ENCODE peak calls at places on chromosomes 11 and 22, in nine cellular contexts. One of them, this sample, is unnamed.
A peak's percentile ranks its signal among the peaks of the same experiment; 100 is the strongest.

GRCh38 chr11:2215230-2215560 is 43.6 kb upstream of the TH start:
- DNase-seq in pons: no peak
- DNase-seq in fibroblast of the aortic adventitia: no peak
- DNase-seq in body of pancreas: no peak
- DNase-seq in stimulated activated CD8-positive, alpha-beta memory T cell treated with anti-CD3 and anti-CD28 coated beads, Interleukin-2, amount 100 ng/mL, for 48 hours: no peak
- DNase-seq in activated T-helper 1 cell treated with anti-CD3 and anti-CD28 coated beads, Interleukin-12 subunit alpha, Interleukin-12 subunit beta, Interleukin-2, Interleukin-4 antibody, amounts not matched to agents 30 ng/mL and 10 ng/mL and 1 ng/mL, durations not matched to agents 14 hours and 24 hours and 36 hours: no peak
- DNase-seq in endothelial cell: no peak
- DNase-seq in adipocyte: no peak
- DNase-seq in anterior cingulate cortex: no peak
- DNase-seq in this sample: no peak

GRCh38 chr22:50030315-50031188 is 18.0 kb upstream of the IL17REL start:
- DNase-seq in pons: peak; percentile 25
- DNase-seq in fibroblast of the aortic adventitia: peak; percentile 62
- DNase-seq in body of pancreas: peak; percentile 75
- DNase-seq in stimulated activated CD8-positive, alpha-beta memory T cell treated with anti-CD3 and anti-CD28 coated beads, Interleukin-2, amount 100 ng/mL, for 48 hours: peak; percentile 82
- DNase-seq in activated T-helper 1 cell treated with anti-CD3 and anti-CD28 coated beads, Interleukin-12 subunit alpha, Interleukin-12 subunit beta, Interleukin-2, Interleukin-4 antibody, amounts not matched to agents 30 ng/mL and 10 ng/mL and 1 ng/mL, durations not matched to agents 14 hours and 24 hours and 36 hours: peak; percentile 76
- DNase-seq in endothelial cell: peak; percentile 78
- DNase-seq in adipocyte: peak; percentile 85
- DNase-seq in anterior cingulate cortex: peak; percentile 27
- DNase-seq in this sample: peak; percentile 48

GRCh38 chr11:110858556-110858921 is 146.3 kb upstream of the ARHGAP20 start:
- DNase-seq in pons: no peak
- DNase-seq in fibroblast of the aortic adventitia: peak; percentile 83
- DNase-seq in body of pancreas: peak; percentile 46
- DNase-seq in stimulated activated CD8-positive, alpha-beta memory T cell treated with anti-CD3 and anti-CD28 coated beads, Interleukin-2, amount 100 ng/mL, for 48 hours: no peak
- DNase-seq in activated T-helper 1 cell treated with anti-CD3 and anti-CD28 coated beads, Interleukin-12 subunit alpha, Interleukin-12 subunit beta, Interleukin-2, Interleukin-4 antibody, amounts not matched to agents 30 ng/mL and 10 ng/mL and 1 ng/mL, durations not matched to agents 14 hours and 24 hours and 36 hours: no peak
- DNase-seq in endothelial cell: no peak
- DNase-seq in adipocyte: peak; percentile 65
- DNase-seq in anterior cingulate cortex: no peak
- DNase-seq in this sample: peak; percentile 65

GRCh38 chr11:19027829-19028595 is 32.5 kb downstream of the MRGPRX2 start:
- DNase-seq in pons: no peak
- DNase-seq in fibroblast of the aortic adventitia: peak; percentile 64
- DNase-seq in body of pancreas: peak; percentile 58
- DNase-seq in stimulated activated CD8-positive, alpha-beta memory T cell treated with anti-CD3 and anti-CD28 coated beads, Interleukin-2, amount 100 ng/mL, for 48 hours: no peak
- DNase-seq in activated T-helper 1 cell treated with anti-CD3 and anti-CD28 coated beads, Interleukin-12 subunit alpha, Interleukin-12 subunit beta, Interleukin-2, Interleukin-4 antibody, amounts not matched to agents 30 ng/mL and 10 ng/mL and 1 ng/mL, durations not matched to agents 14 hours and 24 hours and 36 hours: no peak
- DNase-seq in endothelial cell: no peak
- DNase-seq in adipocyte: no peak
- DNase-seq in anterior cingulate cortex: no peak
- DNase-seq in this sample: peak; percentile 88

GRCh38 chr11:107017433-107018227 is 646 bp downstream of the GUCY1A2 start:
- DNase-seq in pons: peak; percentile 47
- DNase-seq in fibroblast of the aortic adventitia: no peak
- DNase-seq in body of pancreas: peak; percentile 50
- DNase-seq in stimulated activated CD8-positive, alpha-beta memory T cell treated with anti-CD3 and anti-CD28 coated beads, Interleukin-2, amount 100 ng/mL, for 48 hours: peak; percentile 1
- DNase-seq in activated T-helper 1 cell treated with anti-CD3 and anti-CD28 coated beads, Interleukin-12 subunit alpha, Interleukin-12 subunit beta, Interleukin-2, Interleukin-4 antibody, amounts not matched to agents 30 ng/mL and 10 ng/mL and 1 ng/mL, durations not matched to agents 14 hours and 24 hours and 36 hours: no peak
- DNase-seq in endothelial cell: peak; percentile 66
- DNase-seq in adipocyte: peak; percentile 81
- DNase-seq in anterior cingulate cortex: peak; percentile 67
- DNase-seq in this sample: peak; percentile 61

GRCh38 chr11:70675697-70676374 is 277.5 kb downstream of the CTTN start:
- DNase-seq in pons: no peak
- DNase-seq in fibroblast of the aortic adventitia: no peak
- DNase-seq in body of pancreas: no peak
- DNase-seq in stimulated activated CD8-positive, alpha-beta memory T cell treated with anti-CD3 and anti-CD28 coated beads, Interleukin-2, amount 100 ng/mL, for 48 hours: no peak
- DNase-seq in activated T-helper 1 cell treated with anti-CD3 and anti-CD28 coated beads, Interleukin-12 subunit alpha, Interleukin-12 subunit beta, Interleukin-2, Interleukin-4 antibody, amounts not matched to agents 30 ng/mL and 10 ng/mL and 1 ng/mL, durations not matched to agents 14 hours and 24 hours and 36 hours: no peak
- DNase-seq in endothelial cell: no peak
- DNase-seq in adipocyte: peak; percentile 4
- DNase-seq in anterior cingulate cortex: no peak
- DNase-seq in this sample: no peak

GRCh38 chr11:14672635-14673034 is 29.0 kb downstream of the PDE3B start:
- DNase-seq in pons: no peak
- DNase-seq in fibroblast of the aortic adventitia: peak; percentile 24
- DNase-seq in body of pancreas: no peak
- DNase-seq in stimulated activated CD8-positive, alpha-beta memory T cell treated with anti-CD3 and anti-CD28 coated beads, Interleukin-2, amount 100 ng/mL, for 48 hours: no peak
- DNase-seq in activated T-helper 1 cell treated with anti-CD3 and anti-CD28 coated beads, Interleukin-12 subunit alpha, Interleukin-12 subunit beta, Interleukin-2, Interleukin-4 antibody, amounts not matched to agents 30 ng/mL and 10 ng/mL and 1 ng/mL, durations not matched to agents 14 hours and 24 hours and 36 hours: no peak
- DNase-seq in endothelial cell: no peak
- DNase-seq in adipocyte: peak; percentile 11
- DNase-seq in anterior cingulate cortex: no peak
- DNase-seq in this sample: peak; percentile 10

GRCh38 chr11:23112987-23113886 is 253.0 kb upstream of the CCDC179 start:
- DNase-seq in pons: peak; percentile 47
- DNase-seq in fibroblast of the aortic adventitia: peak; percentile 44
- DNase-seq in body of pancreas: peak; percentile 86
- DNase-seq in stimulated activated CD8-positive, alpha-beta memory T cell treated with anti-CD3 and anti-CD28 coated beads, Interleukin-2, amount 100 ng/mL, for 48 hours: no peak
- DNase-seq in activated T-helper 1 cell treated with anti-CD3 and anti-CD28 coated beads, Interleukin-12 subunit alpha, Interleukin-12 subunit beta, Interleukin-2, Interleukin-4 antibody, amounts not matched to agents 30 ng/mL and 10 ng/mL and 1 ng/mL, durations not matched to agents 14 hours and 24 hours and 36 hours: no peak
- DNase-seq in endothelial cell: peak; percentile 33
- DNase-seq in adipocyte: peak; percentile 78
- DNase-seq in anterior cingulate cortex: no peak
- DNase-seq in this sample: peak; percentile 66

GRCh38 chr11:68950776-68951175 is 30.0 kb downstream of the MRGPRD start:
- DNase-seq in pons: no peak
- DNase-seq in fibroblast of the aortic adventitia: no peak
- DNase-seq in body of pancreas: no peak
- DNase-seq in stimulated activated CD8-positive, alpha-beta memory T cell treated with anti-CD3 and anti-CD28 coated beads, Interleukin-2, amount 100 ng/mL, for 48 hours: no peak
- DNase-seq in activated T-helper 1 cell treated with anti-CD3 and anti-CD28 coated beads, Interleukin-12 subunit alpha, Interleukin-12 subunit beta, Interleukin-2, Interleukin-4 antibody, amounts not matched to agents 30 ng/mL and 10 ng/mL and 1 ng/mL, durations not matched to agents 14 hours and 24 hours and 36 hours: no peak
- DNase-seq in endothelial cell: no peak
- DNase-seq in adipocyte: no peak
- DNase-seq in anterior cingulate cortex: no peak
- DNase-seq in this sample: no peak

GRCh38 chr11:19345519-19345847 is 104.7 kb upstream of the E2F8 start:
- DNase-seq in pons: no peak
- DNase-seq in fibroblast of the aortic adventitia: no peak
- DNase-seq in body of pancreas: no peak
- DNase-seq in stimulated activated CD8-positive, alpha-beta memory T cell treated with anti-CD3 and anti-CD28 coated beads, Interleukin-2, amount 100 ng/mL, for 48 hours: no peak
- DNase-seq in activated T-helper 1 cell treated with anti-CD3 and anti-CD28 coated beads, Interleukin-12 subunit alpha, Interleukin-12 subunit beta, Interleukin-2, Interleukin-4 antibody, amounts not matched to agents 30 ng/mL and 10 ng/mL and 1 ng/mL, durations not matched to agents 14 hours and 24 hours and 36 hours: no peak
- DNase-seq in endothelial cell: peak; percentile 23
- DNase-seq in adipocyte: peak; percentile 10
- DNase-seq in anterior cingulate cortex: no peak
- DNase-seq in this sample: no peak

GRCh38 chr11:105149477-105149876 is 9.9 kb upstream of the CARD18 start:
- DNase-seq in pons: no peak
- DNase-seq in fibroblast of the aortic adventitia: no peak
- DNase-seq in body of pancreas: no peak
- DNase-seq in stimulated activated CD8-positive, alpha-beta memory T cell treated with anti-CD3 and anti-CD28 coated beads, Interleukin-2, amount 100 ng/mL, for 48 hours: no peak
- DNase-seq in activated T-helper 1 cell treated with anti-CD3 and anti-CD28 coated beads, Interleukin-12 subunit alpha, Interleukin-12 subunit beta, Interleukin-2, Interleukin-4 antibody, amounts not matched to agents 30 ng/mL and 10 ng/mL and 1 ng/mL, durations not matched to agents 14 hours and 24 hours and 36 hours: no peak
- DNase-seq in endothelial cell: no peak
- DNase-seq in adipocyte: no peak
- DNase-seq in anterior cingulate cortex: no peak
- DNase-seq in this sample: no peak

GRCh38 chr11:14554959-14555358 is 34.8 kb upstream of the PSMA1 start:
- DNase-seq in pons: peak; percentile 79
- DNase-seq in fibroblast of the aortic adventitia: no peak
- DNase-seq in body of pancreas: peak; percentile 58
- DNase-seq in stimulated activated CD8-positive, alpha-beta memory T cell treated with anti-CD3 and anti-CD28 coated beads, Interleukin-2, amount 100 ng/mL, for 48 hours: no peak
- DNase-seq in activated T-helper 1 cell treated with anti-CD3 and anti-CD28 coated beads, Interleukin-12 subunit alpha, Interleukin-12 subunit beta, Interleukin-2, Interleukin-4 antibody, amounts not matched to agents 30 ng/mL and 10 ng/mL and 1 ng/mL, durations not matched to agents 14 hours and 24 hours and 36 hours: peak; percentile 29
- DNase-seq in endothelial cell: no peak
- DNase-seq in adipocyte: no peak
- DNase-seq in anterior cingulate cortex: no peak
- DNase-seq in this sample: no peak

GRCh38 chr11:34243620-34244493 is 114.0 kb downstream of the ABTB2 start:
- DNase-seq in pons: no peak
- DNase-seq in fibroblast of the aortic adventitia: peak; percentile 81
- DNase-seq in body of pancreas: peak; percentile 63
- DNase-seq in stimulated activated CD8-positive, alpha-beta memory T cell treated with anti-CD3 and anti-CD28 coated beads, Interleukin-2, amount 100 ng/mL, for 48 hours: peak; percentile 38
- DNase-seq in activated T-helper 1 cell treated with anti-CD3 and anti-CD28 coated beads, Interleukin-12 subunit alpha, Interleukin-12 subunit beta, Interleukin-2, Interleukin-4 antibody, amounts not matched to agents 30 ng/mL and 10 ng/mL and 1 ng/mL, durations not matched to agents 14 hours and 24 hours and 36 hours: peak; percentile 36
- DNase-seq in endothelial cell: no peak
- DNase-seq in adipocyte: peak; percentile 81
- DNase-seq in anterior cingulate cortex: no peak
- DNase-seq in this sample: peak; percentile 68

GRCh38 chr11:106585061-106585460 is 433.2 kb downstream of the GUCY1A2 start:
- DNase-seq in pons: no peak
- DNase-seq in fibroblast of the aortic adventitia: peak; percentile 53
- DNase-seq in body of pancreas: no peak
- DNase-seq in stimulated activated CD8-positive, alpha-beta memory T cell treated with anti-CD3 and anti-CD28 coated beads, Interleukin-2, amount 100 ng/mL, for 48 hours: no peak
- DNase-seq in activated T-helper 1 cell treated with anti-CD3 and anti-CD28 coated beads, Interleukin-12 subunit alpha, Interleukin-12 subunit beta, Interleukin-2, Interleukin-4 antibody, amounts not matched to agents 30 ng/mL and 10 ng/mL and 1 ng/mL, durations not matched to agents 14 hours and 24 hours and 36 hours: no peak
- DNase-seq in endothelial cell: peak; percentile 11
- DNase-seq in adipocyte: peak; percentile 41
- DNase-seq in anterior cingulate cortex: no peak
- DNase-seq in this sample: peak; percentile 32

GRCh38 chr22:24430431-24431308 is 3.3 kb downstream of the ADORA2A start:
- DNase-seq in pons: no peak
- DNase-seq in fibroblast of the aortic adventitia: no peak
- DNase-seq in body of pancreas: no peak
- DNase-seq in stimulated activated CD8-positive, alpha-beta memory T cell treated with anti-CD3 and anti-CD28 coated beads, Interleukin-2, amount 100 ng/mL, for 48 hours: no peak
- DNase-seq in activated T-helper 1 cell treated with anti-CD3 and anti-CD28 coated beads, Interleukin-12 subunit alpha, Interleukin-12 subunit beta, Interleukin-2, Interleukin-4 antibody, amounts not matched to agents 30 ng/mL and 10 ng/mL and 1 ng/mL, durations not matched to agents 14 hours and 24 hours and 36 hours: no peak
- DNase-seq in endothelial cell: no peak
- DNase-seq in adipocyte: no peak
- DNase-seq in anterior cingulate cortex: no peak
- DNase-seq in this sample: no peak

GRCh38 chr22:40212126-40212525 is 34.4 kb downstream of the TNRC6B start:
- DNase-seq in pons: no peak
- DNase-seq in fibroblast of the aortic adventitia: peak; percentile 55
- DNase-seq in body of pancreas: no peak
- DNase-seq in stimulated activated CD8-positive, alpha-beta memory T cell treated with anti-CD3 and anti-CD28 coated beads, Interleukin-2, amount 100 ng/mL, for 48 hours: no peak
- DNase-seq in activated T-helper 1 cell treated with anti-CD3 and anti-CD28 coated beads, Interleukin-12 subunit alpha, Interleukin-12 subunit beta, Interleukin-2, Interleukin-4 antibody, amounts not matched to agents 30 ng/mL and 10 ng/mL and 1 ng/mL, durations not matched to agents 14 hours and 24 hours and 36 hours: no peak
- DNase-seq in endothelial cell: no peak
- DNase-seq in adipocyte: no peak
- DNase-seq in anterior cingulate cortex: no peak
- DNase-seq in this sample: no peak

GRCh38 chr11:13010737-13011342 is 1.7 kb downstream of the RASSF10 start:
- DNase-seq in pons: no peak
- DNase-seq in fibroblast of the aortic adventitia: no peak
- DNase-seq in body of pancreas: no peak
- DNase-seq in stimulated activated CD8-positive, alpha-beta memory T cell treated with anti-CD3 and anti-CD28 coated beads, Interleukin-2, amount 100 ng/mL, for 48 hours: no peak
- DNase-seq in activated T-helper 1 cell treated with anti-CD3 and anti-CD28 coated beads, Interleukin-12 subunit alpha, Interleukin-12 subunit beta, Interleukin-2, Interleukin-4 antibody, amounts not matched to agents 30 ng/mL and 10 ng/mL and 1 ng/mL, durations not matched to agents 14 hours and 24 hours and 36 hours: no peak
- DNase-seq in endothelial cell: peak; percentile 29
- DNase-seq in adipocyte: no peak
- DNase-seq in anterior cingulate cortex: no peak
- DNase-seq in this sample: no peak

GRCh38 chr11:62839050-62840015 is at the start of gene WDR74:
- DNase-seq in pons: peak; percentile 95
- DNase-seq in fibroblast of the aortic adventitia: peak; percentile 91
- DNase-seq in body of pancreas: peak; percentile 95
- DNase-seq in stimulated activated CD8-positive, alpha-beta memory T cell treated with anti-CD3 and anti-CD28 coated beads, Interleukin-2, amount 100 ng/mL, for 48 hours: peak; percentile 90
- DNase-seq in activated T-helper 1 cell treated with anti-CD3 and anti-CD28 coated beads, Interleukin-12 subunit alpha, Interleukin-12 subunit beta, Interleukin-2, Interleukin-4 antibody, amounts not matched to agents 30 ng/mL and 10 ng/mL and 1 ng/mL, durations not matched to agents 14 hours and 24 hours and 36 hours: peak; percentile 88
- DNase-seq in endothelial cell: peak; percentile 83
- DNase-seq in adipocyte: peak; percentile 98
- DNase-seq in anterior cingulate cortex: peak; percentile 83
- DNase-seq in this sample: peak; percentile 92

GRCh38 chr11:97729546-97730272 is 1291.0 kb upstream of the CNTN5 start:
- DNase-seq in pons: no peak
- DNase-seq in fibroblast of the aortic adventitia: peak; percentile 83
- DNase-seq in body of pancreas: no peak
- DNase-seq in stimulated activated CD8-positive, alpha-beta memory T cell treated with anti-CD3 and anti-CD28 coated beads, Interleukin-2, amount 100 ng/mL, for 48 hours: no peak
- DNase-seq in activated T-helper 1 cell treated with anti-CD3 and anti-CD28 coated beads, Interleukin-12 subunit alpha, Interleukin-12 subunit beta, Interleukin-2, Interleukin-4 antibody, amounts not matched to agents 30 ng/mL and 10 ng/mL and 1 ng/mL, durations not matched to agents 14 hours and 24 hours and 36 hours: no peak
- DNase-seq in endothelial cell: no peak
- DNase-seq in adipocyte: peak; percentile 74
- DNase-seq in anterior cingulate cortex: no peak
- DNase-seq in this sample: no peak

GRCh38 chr11:2868604-2869526 is 16.7 kb downstream of the CDKN1C start:
- DNase-seq in pons: peak; percentile 92
- DNase-seq in fibroblast of the aortic adventitia: no peak
- DNase-seq in body of pancreas: no peak
- DNase-seq in stimulated activated CD8-positive, alpha-beta memory T cell treated with anti-CD3 and anti-CD28 coated beads, Interleukin-2, amount 100 ng/mL, for 48 hours: no peak
- DNase-seq in activated T-helper 1 cell treated with anti-CD3 and anti-CD28 coated beads, Interleukin-12 subunit alpha, Interleukin-12 subunit beta, Interleukin-2, Interleukin-4 antibody, amounts not matched to agents 30 ng/mL and 10 ng/mL and 1 ng/mL, durations not matched to agents 14 hours and 24 hours and 36 hours: no peak
- DNase-seq in endothelial cell: no peak
- DNase-seq in adipocyte: no peak
- DNase-seq in anterior cingulate cortex: peak; percentile 75
- DNase-seq in this sample: no peak

GRCh38 chr22:35452351-35452781 is 52.4 kb downstream of the MCM5 start:
- DNase-seq in pons: no peak
- DNase-seq in fibroblast of the aortic adventitia: no peak
- DNase-seq in body of pancreas: no peak
- DNase-seq in stimulated activated CD8-positive, alpha-beta memory T cell treated with anti-CD3 and anti-CD28 coated beads, Interleukin-2, amount 100 ng/mL, for 48 hours: no peak
- DNase-seq in activated T-helper 1 cell treated with anti-CD3 and anti-CD28 coated beads, Interleukin-12 subunit alpha, Interleukin-12 subunit beta, Interleukin-2, Interleukin-4 antibody, amounts not matched to agents 30 ng/mL and 10 ng/mL and 1 ng/mL, durations not matched to agents 14 hours and 24 hours and 36 hours: no peak
- DNase-seq in endothelial cell: no peak
- DNase-seq in adipocyte: no peak
- DNase-seq in anterior cingulate cortex: no peak
- DNase-seq in this sample: no peak

GRCh38 chr22:47515384-47516125 is 753.1 kb downstream of the TBC1D22A start:
- DNase-seq in pons: no peak
- DNase-seq in fibroblast of the aortic adventitia: no peak
- DNase-seq in body of pancreas: no peak
- DNase-seq in stimulated activated CD8-positive, alpha-beta memory T cell treated with anti-CD3 and anti-CD28 coated beads, Interleukin-2, amount 100 ng/mL, for 48 hours: no peak
- DNase-seq in activated T-helper 1 cell treated with anti-CD3 and anti-CD28 coated beads, Interleukin-12 subunit alpha, Interleukin-12 subunit beta, Interleukin-2, Interleukin-4 antibody, amounts not matched to agents 30 ng/mL and 10 ng/mL and 1 ng/mL, durations not matched to agents 14 hours and 24 hours and 36 hours: no peak
- DNase-seq in endothelial cell: no peak
- DNase-seq in adipocyte: no peak
- DNase-seq in anterior cingulate cortex: no peak
- DNase-seq in this sample: no peak

GRCh38 chr11:19889531-19889930 is 176.9 kb downstream of the NAV2 start:
- DNase-seq in pons: no peak
- DNase-seq in fibroblast of the aortic adventitia: no peak
- DNase-seq in body of pancreas: no peak
- DNase-seq in stimulated activated CD8-positive, alpha-beta memory T cell treated with anti-CD3 and anti-CD28 coated beads, Interleukin-2, amount 100 ng/mL, for 48 hours: no peak
- DNase-seq in activated T-helper 1 cell treated with anti-CD3 and anti-CD28 coated beads, Interleukin-12 subunit alpha, Interleukin-12 subunit beta, Interleukin-2, Interleukin-4 antibody, amounts not matched to agents 30 ng/mL and 10 ng/mL and 1 ng/mL, durations not matched to agents 14 hours and 24 hours and 36 hours: no peak
- DNase-seq in endothelial cell: no peak
- DNase-seq in adipocyte: no peak
- DNase-seq in anterior cingulate cortex: no peak
- DNase-seq in this sample: peak; percentile 49

GRCh38 chr22:22463855-22464540 is 44.5 kb downstream of the ZNF280B start:
- DNase-seq in pons: peak; percentile 64
- DNase-seq in fibroblast of the aortic adventitia: peak; percentile 81
- DNase-seq in body of pancreas: peak; percentile 60
- DNase-seq in stimulated activated CD8-positive, alpha-beta memory T cell treated with anti-CD3 and anti-CD28 coated beads, Interleukin-2, amount 100 ng/mL, for 48 hours: peak; percentile 9
- DNase-seq in activated T-helper 1 cell treated with anti-CD3 and anti-CD28 coated beads, Interleukin-12 subunit alpha, Interleukin-12 subunit beta, Interleukin-2, Interleukin-4 antibody, amounts not matched to agents 30 ng/mL and 10 ng/mL and 1 ng/mL, durations not matched to agents 14 hours and 24 hours and 36 hours: peak; percentile 23
- DNase-seq in endothelial cell: peak; percentile 71
- DNase-seq in adipocyte: peak; percentile 85
- DNase-seq in anterior cingulate cortex: peak; percentile 1
- DNase-seq in this sample: peak; percentile 52

This sample was measured in astrocyte of the spinal cord.